ENCODE peak calls at places on chromosomes 4 and X, in six cellular contexts. C is fibroblast of pulmonary artery, Y is MCF 10A, L is GM06990, U is heart left ventricle, I is GM13977. M is an unnamed sample.
A peak's percentile ranks its signal among the peaks of the same experiment; 100 is the strongest.

GRCh38 chrX:120629667-120630537 is at the start of gene C1GALT1C1:
- DNase-seq in U (peak; percentile 96), L (peak; percentile 96), Y (peak; percentile 92), I (peak; percentile 79), C (peak; percentile 94), M (peak; percentile 84)

GRCh38 chr4:174686826-174687225 is 142.2 kb downstream of the GLRA3 start:
- DNase-seq in C (no peak), Y (no peak), L (no peak), U (no peak), I (no peak), M (no peak)

GRCh38 chr4:83075271-83075670 is 39.3 kb downstream of the PLAC8 start:
- DNase-seq in U (no peak), L (no peak), I (no peak), Y (no peak), C (no peak), M (no peak)

GRCh38 chrX:147917700-147918694 is 6.3 kb downstream of the FMR1 start:
- DNase-seq in I (peak; percentile 24), Y (no peak), U (no peak), C (peak; percentile 6), L (peak; percentile 10), M (peak; percentile 26)

GRCh38 chr4:122746485-122746965 is 14.0 kb downstream of the BBS12 start:
- DNase-seq in Y (no peak), I (no peak), C (peak; percentile 28), U (no peak), L (no peak), M (no peak)

GRCh38 chr4:149512489-149512888 is 303.2 kb downstream of the IQCM start:
- DNase-seq in Y (peak; percentile 34), I (no peak), U (no peak), L (no peak), C (peak; percentile 8), M (no peak)

GRCh38 chr4:141576585-141577110 is 59.7 kb upstream of the IL15 start:
- DNase-seq in Y (no peak), L (no peak), C (no peak), I (no peak), U (no peak), M (no peak)

GRCh38 chrX:63503541-63503940 is 152.4 kb upstream of the SPIN4 start:
- DNase-seq in C (peak; percentile 54), I (no peak), Y (no peak), U (no peak), L (no peak), M (no peak)

GRCh38 chr4:109496875-109497274 is 63.2 kb upstream of the MCUB start:
- DNase-seq in I (no peak), Y (peak; percentile 1), C (peak; percentile 7), U (no peak), L (no peak), M (no peak)

GRCh38 chrX:70096052-70096451 is 33.8 kb downstream of the OTUD6A start:
- DNase-seq in C (peak; percentile 54), L (no peak), Y (peak; percentile 51), I (no peak), U (no peak), M (no peak)

GRCh38 chr4:169986369-169986768 is 39.8 kb downstream of the MFAP3L start:
- DNase-seq in Y (no peak), U (no peak), C (no peak), I (no peak), L (no peak), M (no peak)

GRCh38 chr4:8191136-8191747 is 7.8 kb upstream of the SH3TC1 start:
- DNase-seq in L (peak; percentile 55), C (peak; percentile 90), U (peak; percentile 86), Y (peak; percentile 94), I (peak; percentile 78), M (no peak)

GRCh38 chr4:17030543-17030942 is 132.1 kb upstream of the LDB2 start:
- DNase-seq in C (peak; percentile 92), U (no peak), I (no peak), L (no peak), Y (peak; percentile 91), M (no peak)

GRCh38 chr4:128635141-128635911 is 174.2 kb upstream of the JADE1 start:
- DNase-seq in L (no peak), I (no peak), Y (no peak), U (peak; percentile 93), C (peak; percentile 97), M (no peak)

GRCh38 chrX:37378399-37378798 is 29.2 kb downstream of the PRRG1 start:
- DNase-seq in I (no peak), C (peak; percentile 55), L (no peak), U (no peak), Y (no peak), M (no peak)

GRCh38 chr4:124202106-124202505 is 510.4 kb downstream of the ANKRD50 start:
- DNase-seq in C (peak; percentile 69), Y (peak; percentile 34), I (no peak), L (no peak), U (peak; percentile 29), M (no peak)

GRCh38 chr4:77174426-77174825 is 17.4 kb downstream of the CCNG2 start:
- DNase-seq in Y (no peak), U (no peak), L (no peak), I (no peak), C (no peak), M (no peak)

DNA sequence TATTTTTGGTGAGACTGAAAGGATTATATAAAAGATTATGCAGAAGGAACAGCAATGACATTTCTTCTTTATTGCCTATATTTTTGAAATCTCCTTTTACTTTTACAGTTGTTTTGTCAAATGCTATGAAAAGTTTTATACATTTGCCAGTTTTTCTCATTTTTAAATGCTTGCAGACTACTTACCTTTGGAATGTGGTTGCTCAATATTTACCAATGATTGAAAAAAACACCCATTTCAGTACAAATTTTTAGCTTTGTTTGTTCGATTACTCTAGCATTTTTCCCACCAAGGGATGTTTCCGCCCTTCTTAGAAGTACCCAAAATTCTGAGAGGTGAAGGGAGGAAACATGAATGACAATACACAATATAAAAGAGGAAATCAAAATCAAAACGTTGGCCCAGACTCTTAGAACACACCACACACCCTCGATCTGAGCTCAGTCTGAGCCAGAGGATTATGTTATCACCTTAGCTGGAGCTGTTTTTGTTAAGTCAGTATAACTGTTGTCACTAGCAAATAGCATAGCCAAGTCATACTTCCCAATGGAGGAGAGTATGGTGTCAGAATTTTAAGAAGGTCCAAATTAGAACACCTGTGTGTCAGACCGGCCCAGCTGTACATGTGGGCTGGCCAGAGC is 18.3 kb downstream of the DKK2 start:
- DNase-seq in C (no peak), Y (no peak), I (no peak), L (no peak), U (no peak), M (no peak)
- TF ChIP-seq CTCF in C (no peak), Y (no peak), I (no peak), L (no peak), U (no peak), M (no peak)

DNA sequence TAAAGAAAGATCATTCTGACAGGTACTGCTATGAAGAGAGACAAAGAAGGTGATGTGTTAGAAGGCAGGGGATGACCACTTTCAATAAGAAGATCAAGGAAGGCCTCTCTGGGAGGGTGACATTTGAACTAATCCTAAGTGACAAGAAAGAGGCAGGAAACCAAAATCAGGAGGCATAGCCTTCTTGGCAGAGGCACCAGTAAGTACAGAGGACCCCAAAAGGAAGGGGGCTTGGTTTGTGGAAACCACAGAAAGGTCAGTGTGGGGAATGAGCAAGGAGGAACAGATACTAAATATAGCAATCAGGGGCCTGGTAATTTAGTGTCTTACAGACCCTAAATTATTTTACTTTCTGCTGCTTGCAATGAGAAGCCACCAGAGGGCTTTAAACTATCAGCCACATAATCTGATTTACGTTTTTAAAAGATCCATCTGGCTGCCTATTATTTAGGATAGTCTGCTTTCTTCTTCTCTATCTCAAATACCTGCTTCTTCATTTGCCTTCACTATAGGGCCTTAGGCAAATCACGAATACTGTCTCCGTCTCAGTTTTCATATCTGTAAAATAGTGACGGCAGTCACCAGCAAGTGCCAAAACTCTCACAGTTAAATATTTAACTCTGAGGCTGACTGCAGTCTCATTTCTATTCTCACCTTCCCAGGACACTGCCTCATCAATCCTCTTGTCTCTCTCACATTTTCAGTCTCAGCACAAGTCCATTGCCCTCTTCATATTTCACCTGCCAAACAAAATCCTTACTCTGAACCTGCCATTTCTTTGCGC is 16.7 kb downstream of the NR3C2 start:
- DNase-seq in L (no peak), C (no peak), I (no peak), U (no peak), Y (no peak), M (no peak)
- TF ChIP-seq CTCF in L (no peak), C (no peak), I (no peak), U (no peak), Y (peak; percentile 9), M (no peak)

GRCh38 chr4:142983612-142984011 is 137.5 kb upstream of the INPP4B start:
- DNase-seq in C (no peak), L (no peak), I (no peak), U (no peak), Y (no peak), M (no peak)

GRCh38 chr4:142983111-142983510 is 137.0 kb upstream of the INPP4B start:
- DNase-seq in L (no peak), U (no peak), I (no peak), Y (no peak), C (peak; percentile 1), M (no peak)

GRCh38 chr4:142984871-142985585 is 138.9 kb upstream of the INPP4B start:
- DNase-seq in L (no peak), U (no peak), Y (peak; percentile 55), C (peak; percentile 18), I (no peak), M (no peak)
- TF ChIP-seq CTCF in L (peak; percentile 32), U (peak; percentile 18), Y (peak; percentile 0), C (peak; percentile 43), I (peak; percentile 20), M (no peak)

GRCh38 chr4:144611850-144612249 is 34.1 kb upstream of the HHIP start:
- DNase-seq in L (no peak), C (peak; percentile 30), I (peak; percentile 44), U (no peak), Y (peak; percentile 36), M (peak; percentile 22)
- TF ChIP-seq CTCF in L (peak; percentile 57), C (peak; percentile 49), I (peak; percentile 44), U (peak; percentile 5), Y (no peak), M (peak; percentile 28)